ENCODE peak calls at places on chromosomes 11 and 22, in nine cellular contexts. Y is HepG2, B is small intestine, M is stomach, K is brain microvascular endothelial cell, J is heart right ventricle, F is aorta, H is mammary epithelial cell, V is IMR-90. A is an unnamed sample. For H3K36me3, the result is how much of the 10 kb centered on the place peaks cover.

GRCh38 chr11:48058777-48059176 is 78.4 kb downstream of the PTPRJ start:
- DNase-seq in F (no peak), V (no peak), H (no peak), B (no peak), Y (no peak), M (no peak), J (no peak), K (no peak), A (no peak)

GRCh38 chr11:102010776-102011500 is 36.3 kb upstream of the CFAP300 start:
- DNase-seq in V (peak), B (peak), M (peak), F (peak), K (peak), H (peak), Y (peak), J (peak), A (peak)

GRCh38 chr11:129280027-129280811 is 88.1 kb upstream of the ARHGAP32 start:
- DNase-seq in F (no peak), Y (peak), B (peak), H (no peak), V (peak), M (no peak), K (no peak), J (no peak), A (peak)

GRCh38 chr11:84837402-84838069 is 789.6 kb downstream of the DLG2 start:
- DNase-seq in V (no peak), J (no peak), H (no peak), M (no peak), Y (no peak), F (no peak), B (no peak), K (no peak), A (no peak)

GRCh38 chr22:30267382-30268302 is 991 bp upstream of the OSM start:
- DNase-seq in Y (no peak), K (no peak), V (no peak), F (no peak), J (no peak), M (no peak), H (no peak), B (no peak), A (no peak)

GRCh38 chr11:121460941-121461514 is 8.3 kb upstream of the SORL1-AS1 start:
- DNase-seq in Y (peak), K (no peak), H (no peak), V (no peak), B (peak), J (no peak), F (no peak), M (no peak), A (no peak)

GRCh38 chr22:49202226-49202625 is 625.4 kb downstream of the BRD1 start:
- DNase-seq in J (no peak), H (no peak), B (no peak), F (no peak), K (no peak), Y (no peak), M (peak), V (no peak), A (no peak)

GRCh38 chr11:126790550-126790981 is 210.0 kb downstream of the KIRREL3 start:
- DNase-seq in K (peak), Y (no peak), H (peak), J (no peak), V (peak), B (no peak), M (no peak), F (no peak), A (peak)

GRCh38 chr22:31866918-31867317 is 77.4 kb upstream of the YWHAH start:
- DNase-seq in K (no peak), B (no peak), H (no peak), F (no peak), J (no peak), M (no peak), Y (no peak), V (no peak), A (no peak)

GRCh38 chr11:15670520-15671070 is 555.9 kb downstream of the INSC start:
- DNase-seq in M (no peak), F (no peak), K (no peak), B (no peak), V (peak), J (peak), Y (no peak), H (no peak), A (no peak)

GRCh38 chr11:26134481-26135355 is 197.2 kb upstream of the ANO3 start:
- DNase-seq in M (no peak), F (no peak), B (peak), J (no peak), V (peak), H (peak), Y (peak), K (peak), A (no peak)

GRCh38 chr11:15195454-15196200 is 80.9 kb downstream of the INSC start:
- DNase-seq in H (no peak), M (no peak), F (no peak), J (no peak), V (no peak), B (peak), Y (peak), K (no peak), A (no peak)

GRCh38 chr11:16902182-16902581 is 112.0 kb downstream of the PLEKHA7 start:
- DNase-seq in H (peak), B (peak), V (peak), M (no peak), J (no peak), K (no peak), F (no peak), Y (no peak), A (no peak)

GRCh38 chr11:122215244-122215992 is 99.4 kb upstream of the BLID start:
- DNase-seq in J (peak), F (peak), B (peak), V (peak), K (peak), Y (peak), H (no peak), M (peak), A (peak)

GRCh38 chr11:36002196-36002595 is 58.3 kb downstream of the LDLRAD3 start:
- DNase-seq in M (no peak), B (no peak), Y (no peak), J (no peak), V (no peak), H (no peak), F (no peak), K (no peak), A (no peak)

GRCh38 chr11:30992513-30992849 is 377.1 kb downstream of the DCDC1 start:
- DNase-seq in J (no peak), V (no peak), M (no peak), K (no peak), B (no peak), F (no peak), H (no peak), Y (peak), A (no peak)

GRCh38 chr11:14750911-14751310 is 107.3 kb downstream of the PDE3B start:
- DNase-seq in F (no peak), V (no peak), B (no peak), K (no peak), H (no peak), M (no peak), Y (no peak), J (no peak), A (no peak)

GRCh38 chr11:1077033-1077416 is 2.4 kb downstream of the MUC2 start:
- DNase-seq in V (no peak), H (no peak), J (no peak), Y (no peak), B (no peak), F (peak), M (no peak), K (no peak), A (no peak)

GRCh38 chr22:37806409-37807338 is 1.1 kb upstream of the GCAT start:
- DNase-seq in K (no peak), Y (peak), V (peak), M (peak), B (peak), F (no peak), J (no peak), H (peak), A (peak)

GRCh38 chr11:121416909-121417567 is 35.1 kb upstream of the SORL1 start:
- DNase-seq in F (peak), B (peak), K (peak), Y (no peak), M (peak), H (peak), J (peak), V (peak), A (peak)

GRCh38 chr22:21643533-21644357 is 1.6 kb downstream of the SDF2L1 start:
- DNase-seq in M (no peak), K (no peak), F (no peak), Y (no peak), J (no peak), B (no peak), V (no peak), H (no peak), A (no peak)

GRCh38 chr11:464316-464715 is 14.2 kb downstream of the PTDSS2 start:
- DNase-seq in H (no peak), F (no peak), M (no peak), J (no peak), B (no peak), K (no peak), Y (no peak), V (no peak), A (no peak)

GRCh38 chr11:14242198-14242597 is 116.8 kb downstream of the RRAS2 start:
- DNase-seq in F (no peak), V (no peak), Y (no peak), H (no peak), J (no peak), M (no peak), B (no peak), K (no peak), A (no peak)

GRCh38 chr11:3109921-3110706 is 52.9 kb upstream of the CARS1 start:
- DNase-seq in M (peak), F (peak), B (peak), H (peak), J (no peak), V (no peak), K (no peak), Y (peak), A (no peak)

GRCh38 chr11:33151411-33151810 is 9.9 kb downstream of the CSTF3 start:
- DNase-seq in V (peak), J (no peak), Y (no peak), M (no peak), B (no peak), F (no peak), K (no peak), H (no peak), A (no peak)

GRCh38 chr11:77732143-77732542 is 88.4 kb downstream of the RSF1 start:
- DNase-seq in F (no peak), M (no peak), Y (peak), V (no peak), J (no peak), K (no peak), B (no peak), H (no peak), A (no peak)
- H3K36me3 ChIP-seq in F (under half), M (under half), Y (under half), V (under half), J (under half), K (under half), B (under half), H (under half), A (under half)

GRCh38 chr11:73645972-73646631 is at the start of gene PLEKHB1:
- DNase-seq in K (no peak), F (peak), J (no peak), M (no peak), H (no peak), V (no peak), B (no peak), Y (no peak), A (no peak)

GRCh38 chr11:73645570-73645969 is 811 bp upstream of the PLEKHB1 start:
- DNase-seq in B (no peak), H (no peak), J (no peak), M (no peak), F (no peak), Y (no peak), V (no peak), K (no peak), A (no peak)

GRCh38 chr11:73648629-73649046 is 2.3 kb downstream of the PLEKHB1 start:
- DNase-seq in K (no peak), M (no peak), J (no peak), V (no peak), F (no peak), Y (peak), B (no peak), H (no peak), A (no peak)

GRCh38 chr11:73649206-73649605 is 2.8 kb downstream of the PLEKHB1 start:
- DNase-seq in J (no peak), F (no peak), M (no peak), B (no peak), H (no peak), Y (no peak), K (no peak), V (no peak), A (no peak)

GRCh38 chr11:73647459-73648100 is 1.2 kb downstream of the PLEKHB1 start:
- DNase-seq in M (peak), Y (peak), H (peak), J (peak), B (peak), K (peak), F (peak), V (peak), A (peak)
- H3K4me3 ChIP-seq in M (peak), Y (peak), H (no peak), J (peak), B (peak), K (peak), F (no peak), V (peak), A (no peak)

GRCh38 chr11:32005786-32006406 is 85.0 kb upstream of the RCN1 start:
- DNase-seq in H (peak), K (no peak), Y (no peak), F (no peak), B (no peak), J (no peak), M (no peak), V (peak), A (peak)
- H3K36me3 ChIP-seq in H (under half), K (under half), Y (under half), F (under half), B (under half), J (under half), M (under half), V (under half), A (under half)

GRCh38 chr22:19942886-19943664 is 1.5 kb upstream of the TXNRD2 start:
- DNase-seq in J (peak), F (peak), B (no peak), V (peak), H (peak), M (no peak), K (peak), Y (peak), A (peak)
- H3K4me3 ChIP-seq in J (peak), F (no peak), B (no peak), V (peak), H (peak), M (peak), K (peak), Y (peak), A (peak)

DNA sequence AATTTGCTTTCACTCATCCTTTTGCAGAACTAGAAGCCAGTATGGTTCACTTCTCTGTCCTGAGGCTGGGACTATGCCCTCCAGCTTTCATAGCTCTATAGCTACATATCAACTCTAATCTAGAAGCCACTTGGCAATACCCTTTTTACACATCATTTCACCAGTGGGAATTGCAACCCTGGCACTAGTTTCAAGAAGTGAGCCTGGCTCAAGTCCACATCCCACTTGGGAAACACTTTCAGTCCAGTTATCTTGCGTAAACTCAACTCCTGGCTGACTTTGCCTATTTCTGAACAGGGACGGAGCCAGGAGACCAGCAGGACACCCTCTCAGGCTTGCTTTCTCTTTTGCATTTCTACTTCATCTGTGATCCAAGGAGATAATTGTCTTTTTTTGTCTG is 19.9 kb upstream of the FAT3 start:
- DNase-seq in B (no peak), F (no peak), M (peak), H (no peak), J (peak), V (no peak), K (no peak), Y (no peak), A (peak)
- H3K36me3 ChIP-seq in B (under half), F (under half), M (under half), H (under half), J (under half), V (under half), K (under half), Y (under half), A (under half)

GRCh38 chr11:96001037-96001436 is 77.1 kb upstream of the MTMR2 start:
- DNase-seq in H (no peak), F (peak), B (no peak), V (peak), K (no peak), J (peak), Y (no peak), M (peak), A (peak)
- H3K4me3 ChIP-seq in H (no peak), F (no peak), B (no peak), V (no peak), K (no peak), J (no peak), Y (no peak), M (no peak), A (no peak)

GRCh38 chr11:67282155-67282875 is 6.8 kb upstream of the ANKRD13D start:
- DNase-seq in M (no peak), H (no peak), J (no peak), B (no peak), Y (no peak), F (peak), V (no peak), K (no peak), A (no peak)
- H3K36me3 ChIP-seq in M (half or more), H (under half), J (half or more), B (under half), Y (under half), F (under half), V (half or more), K (half or more), A (half or more)

DNA sequence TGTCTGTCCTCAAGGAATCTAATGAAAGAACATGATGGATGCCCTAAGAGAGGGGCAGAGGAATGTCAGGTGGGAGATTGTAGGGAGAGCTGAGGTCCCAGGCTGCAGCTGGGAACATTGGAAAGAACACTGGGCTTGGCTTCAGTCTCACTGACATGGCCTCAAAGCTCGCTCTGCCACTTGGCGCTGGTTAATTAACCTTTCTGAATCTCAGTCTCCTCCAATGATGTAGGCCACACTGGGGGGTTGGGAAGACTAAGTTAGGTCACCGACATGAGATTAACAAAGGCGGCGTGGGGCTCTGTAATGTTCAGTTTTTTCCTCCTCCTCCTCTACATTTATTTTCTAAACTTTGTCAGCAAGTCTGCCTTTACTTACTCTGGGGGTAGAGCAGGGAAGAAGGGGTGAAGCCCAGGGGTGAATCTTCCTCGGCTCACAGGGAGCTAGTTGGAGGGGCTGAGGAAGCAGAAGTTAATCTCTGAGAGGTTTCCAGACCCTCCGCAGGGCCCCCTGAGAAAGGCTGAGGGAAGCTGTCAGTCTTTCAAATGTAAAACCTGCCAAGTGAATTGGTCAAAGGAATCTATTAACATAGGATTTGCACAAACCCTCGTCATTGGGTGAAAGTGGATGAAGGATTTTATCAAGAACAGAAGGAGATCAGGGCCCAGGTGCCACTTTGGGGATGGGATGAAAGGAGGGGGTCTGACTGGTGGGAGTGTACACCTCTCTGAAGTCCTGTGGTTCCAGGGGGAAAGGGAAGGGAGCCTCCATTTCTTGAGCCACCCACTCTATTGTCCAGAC is 32.1 kb upstream of the TENM4 start:
- DNase-seq in M (no peak), H (no peak), Y (no peak), B (no peak), V (no peak), J (no peak), K (no peak), F (no peak), A (no peak)
- H3K4me3 ChIP-seq in M (no peak), H (no peak), Y (no peak), B (no peak), V (no peak), J (no peak), K (no peak), F (no peak), A (no peak)